ENCODE peak calls at places on chromosomes 13 and 19, in five cellular contexts. One of them, this sample, is unnamed. For H3K27me3, the result is how much of the 10 kb centered on the place peaks cover.

GRCh38 chr13:86681223-86681622 is 882.0 kb upstream of the SLITRK6 start:
- DNase-seq in GM23338: no peak
- DNase-seq in adrenal gland: no peak
- DNase-seq in dorsolateral prefrontal cortex: no peak
- DNase-seq in upper lobe of left lung: no peak
- DNase-seq in this sample: no peak

GRCh38 chr13:35787937-35788336 is 311.4 kb upstream of the MAB21L1 start:
- DNase-seq in GM23338: peak
- DNase-seq in adrenal gland: no peak
- DNase-seq in dorsolateral prefrontal cortex: no peak
- DNase-seq in upper lobe of left lung: no peak
- DNase-seq in this sample: no peak

GRCh38 chr13:85509512-85509911 is 289.7 kb downstream of the SLITRK6 start:
- DNase-seq in GM23338: no peak
- DNase-seq in adrenal gland: no peak
- DNase-seq in dorsolateral prefrontal cortex: no peak
- DNase-seq in upper lobe of left lung: no peak
- DNase-seq in this sample: no peak

GRCh38 chr19:57560049-57560491 is 407 bp upstream of the ZNF550 start:
- DNase-seq in GM23338: no peak
- DNase-seq in adrenal gland: peak
- DNase-seq in dorsolateral prefrontal cortex: no peak
- DNase-seq in upper lobe of left lung: no peak
- DNase-seq in this sample: no peak

GRCh38 chr13:102295316-102296048 is 106.4 kb downstream of the FGF14 start:
- DNase-seq in GM23338: no peak
- DNase-seq in adrenal gland: no peak
- DNase-seq in dorsolateral prefrontal cortex: no peak
- DNase-seq in upper lobe of left lung: no peak
- DNase-seq in this sample: no peak

GRCh38 chr19:39052243-39052746 is 19.9 kb upstream of the FBXO27 start:
- DNase-seq in GM23338: peak
- DNase-seq in adrenal gland: peak
- DNase-seq in dorsolateral prefrontal cortex: peak
- DNase-seq in upper lobe of left lung: peak
- DNase-seq in this sample: peak

GRCh38 chr13:39102981-39103490 is 64.8 kb downstream of the NHLRC3 start:
- DNase-seq in GM23338: no peak
- DNase-seq in adrenal gland: no peak
- DNase-seq in dorsolateral prefrontal cortex: no peak
- DNase-seq in upper lobe of left lung: no peak
- DNase-seq in this sample: no peak

GRCh38 chr19:11931051-11931450 is 6.1 kb downstream of the ZNF700 start:
- DNase-seq in GM23338: no peak
- DNase-seq in adrenal gland: no peak
- DNase-seq in dorsolateral prefrontal cortex: no peak
- DNase-seq in upper lobe of left lung: peak
- DNase-seq in this sample: no peak

GRCh38 chr13:114095486-114095885 is 36.9 kb downstream of the RASA3 start:
- DNase-seq in GM23338: no peak
- DNase-seq in adrenal gland: no peak
- DNase-seq in dorsolateral prefrontal cortex: no peak
- DNase-seq in upper lobe of left lung: peak
- DNase-seq in this sample: no peak

GRCh38 chr19:1026189-1027019 is at the start of gene CNN2:
- DNase-seq in GM23338: peak
- DNase-seq in adrenal gland: peak
- DNase-seq in dorsolateral prefrontal cortex: no peak
- DNase-seq in upper lobe of left lung: peak
- DNase-seq in this sample: peak

GRCh38 chr19:7605490-7606222 is 10.0 kb downstream of the CAMSAP3 start:
- DNase-seq in GM23338: peak
- DNase-seq in adrenal gland: no peak
- DNase-seq in dorsolateral prefrontal cortex: no peak
- DNase-seq in upper lobe of left lung: no peak
- DNase-seq in this sample: no peak

GRCh38 chr19:40416918-40417713 is 3.9 kb upstream of the PRX start:
- DNase-seq in GM23338: no peak
- DNase-seq in adrenal gland: no peak
- DNase-seq in dorsolateral prefrontal cortex: no peak
- DNase-seq in upper lobe of left lung: peak
- DNase-seq in this sample: no peak

GRCh38 chr19:15995536-15995935 is 46.7 kb downstream of the OR10H4 start:
- DNase-seq in GM23338: no peak
- DNase-seq in adrenal gland: no peak
- DNase-seq in dorsolateral prefrontal cortex: no peak
- DNase-seq in upper lobe of left lung: no peak
- DNase-seq in this sample: no peak

GRCh38 chr19:18153555-18154134 is 682 bp downstream of the PIK3R2 start:
- DNase-seq in GM23338: peak
- DNase-seq in adrenal gland: peak
- DNase-seq in dorsolateral prefrontal cortex: no peak
- DNase-seq in upper lobe of left lung: no peak
- DNase-seq in this sample: no peak

GRCh38 chr13:77345150-77345780 is 18.4 kb upstream of the MYCBP2 start:
- DNase-seq in GM23338: no peak
- DNase-seq in adrenal gland: no peak
- DNase-seq in dorsolateral prefrontal cortex: no peak
- DNase-seq in upper lobe of left lung: no peak
- DNase-seq in this sample: no peak

GRCh38 chr13:52850396-52851152 is 2.1 kb upstream of the PCDH8 start:
- DNase-seq in GM23338: peak
- DNase-seq in adrenal gland: peak
- DNase-seq in dorsolateral prefrontal cortex: no peak
- DNase-seq in upper lobe of left lung: peak
- DNase-seq in this sample: no peak

GRCh38 chr13:110580800-110581199 is 19.3 kb upstream of the RAB20 start:
- DNase-seq in GM23338: no peak
- DNase-seq in adrenal gland: no peak
- DNase-seq in dorsolateral prefrontal cortex: no peak
- DNase-seq in upper lobe of left lung: no peak
- DNase-seq in this sample: no peak

GRCh38 chr19:17841810-17842662 is 5.7 kb downstream of the JAK3 start:
- DNase-seq in GM23338: peak
- DNase-seq in adrenal gland: peak
- DNase-seq in dorsolateral prefrontal cortex: peak
- DNase-seq in upper lobe of left lung: peak
- DNase-seq in this sample: peak

GRCh38 chr13:112062619-112063308 is 4.2 kb upstream of the SOX1 start:
- DNase-seq in GM23338: peak
- DNase-seq in adrenal gland: no peak
- DNase-seq in dorsolateral prefrontal cortex: no peak
- DNase-seq in upper lobe of left lung: no peak
- DNase-seq in this sample: no peak

GRCh38 chr19:6092329-6093286 is 17.7 kb downstream of the RFX2 start:
- DNase-seq in GM23338: peak
- DNase-seq in adrenal gland: peak
- DNase-seq in dorsolateral prefrontal cortex: peak
- DNase-seq in upper lobe of left lung: peak
- DNase-seq in this sample: no peak

GRCh38 chr13:24159921-24160324 is 597 bp upstream of the SPATA13 start:
- DNase-seq in GM23338: peak
- DNase-seq in adrenal gland: no peak
- DNase-seq in dorsolateral prefrontal cortex: no peak
- DNase-seq in upper lobe of left lung: no peak
- DNase-seq in this sample: no peak

GRCh38 chr13:80341098-80341701 is at the start of gene SPRY2:
- DNase-seq in GM23338: peak
- DNase-seq in adrenal gland: peak
- DNase-seq in dorsolateral prefrontal cortex: peak
- DNase-seq in upper lobe of left lung: peak
- DNase-seq in this sample: no peak

GRCh38 chr13:110356362-110356761 is 49.3 kb downstream of the COL4A2 start:
- DNase-seq in GM23338: no peak
- DNase-seq in adrenal gland: no peak
- DNase-seq in dorsolateral prefrontal cortex: no peak
- DNase-seq in upper lobe of left lung: no peak
- DNase-seq in this sample: no peak

GRCh38 chr19:40332669-40333068 is 15.5 kb downstream of the C19orf47 start:
- DNase-seq in GM23338: no peak
- DNase-seq in adrenal gland: no peak
- DNase-seq in dorsolateral prefrontal cortex: no peak
- DNase-seq in upper lobe of left lung: no peak
- DNase-seq in this sample: no peak

GRCh38 chr19:28934626-28935025 is 278.3 kb downstream of the UQCRFS1 start:
- DNase-seq in GM23338: no peak
- DNase-seq in adrenal gland: no peak
- DNase-seq in dorsolateral prefrontal cortex: no peak
- DNase-seq in upper lobe of left lung: no peak
- DNase-seq in this sample: no peak

GRCh38 chr19:8302734-8303133 is 5.4 kb downstream of the CD320 start:
- DNase-seq in GM23338: no peak
- DNase-seq in adrenal gland: peak
- DNase-seq in dorsolateral prefrontal cortex: peak
- DNase-seq in upper lobe of left lung: peak
- DNase-seq in this sample: no peak

GRCh38 chr19:40740747-40741146 is 9.5 kb downstream of the ACTMAP start:
- DNase-seq in GM23338: no peak
- DNase-seq in adrenal gland: no peak
- DNase-seq in dorsolateral prefrontal cortex: peak
- DNase-seq in upper lobe of left lung: no peak
- DNase-seq in this sample: no peak

GRCh38 chr19:48896191-48896720 is 2.3 kb downstream of the TULP2 start:
- DNase-seq in GM23338: peak
- DNase-seq in adrenal gland: peak
- DNase-seq in dorsolateral prefrontal cortex: peak
- DNase-seq in upper lobe of left lung: peak
- DNase-seq in this sample: no peak

GRCh38 chr13:41494202-41494601 is 36.9 kb downstream of the RGCC start:
- DNase-seq in GM23338: no peak
- DNase-seq in adrenal gland: no peak
- DNase-seq in dorsolateral prefrontal cortex: no peak
- DNase-seq in upper lobe of left lung: no peak
- DNase-seq in this sample: no peak

GRCh38 chr19:2475018-2475701 is 767 bp upstream of the GADD45B start:
- DNase-seq in GM23338: peak
- DNase-seq in adrenal gland: peak
- DNase-seq in dorsolateral prefrontal cortex: no peak
- DNase-seq in upper lobe of left lung: peak
- DNase-seq in this sample: peak

GRCh38 chr19:42965204-42965603 is 28.2 kb upstream of the PSG7 start:
- DNase-seq in GM23338: no peak
- DNase-seq in adrenal gland: no peak
- DNase-seq in dorsolateral prefrontal cortex: no peak
- DNase-seq in upper lobe of left lung: no peak
- DNase-seq in this sample: no peak

GRCh38 chr19:32676186-32676894 is 692 bp downstream of the RGS9BP start:
- DNase-seq in GM23338: peak
- DNase-seq in adrenal gland: peak
- DNase-seq in dorsolateral prefrontal cortex: no peak
- DNase-seq in upper lobe of left lung: no peak
- DNase-seq in this sample: no peak

GRCh38 chr19:32676895-32677359 is 1.3 kb downstream of the RGS9BP start:
- DNase-seq in GM23338: no peak
- DNase-seq in adrenal gland: no peak
- DNase-seq in dorsolateral prefrontal cortex: no peak
- DNase-seq in upper lobe of left lung: no peak
- DNase-seq in this sample: no peak

GRCh38 chr19:32674959-32675719 is at the start of gene ANKRD27:
- DNase-seq in GM23338: peak
- DNase-seq in adrenal gland: peak
- DNase-seq in dorsolateral prefrontal cortex: peak
- DNase-seq in upper lobe of left lung: peak
- DNase-seq in this sample: peak

GRCh38 chr19:32675720-32676185 is at the start of gene RGS9BP:
- DNase-seq in GM23338: peak
- DNase-seq in adrenal gland: peak
- DNase-seq in dorsolateral prefrontal cortex: peak
- DNase-seq in upper lobe of left lung: peak
- DNase-seq in this sample: peak

GRCh38 chr19:32677657-32678056 is 2.0 kb downstream of the RGS9BP start:
- DNase-seq in GM23338: peak
- DNase-seq in adrenal gland: no peak
- DNase-seq in dorsolateral prefrontal cortex: no peak
- DNase-seq in upper lobe of left lung: no peak
- DNase-seq in this sample: no peak
- TF ChIP-seq CTCF in GM23338: no peak
- TF ChIP-seq CTCF in adrenal gland: no peak
- TF ChIP-seq CTCF in dorsolateral prefrontal cortex: no peak
- TF ChIP-seq CTCF in upper lobe of left lung: no peak
- TF ChIP-seq CTCF in this sample: no peak

DNA sequence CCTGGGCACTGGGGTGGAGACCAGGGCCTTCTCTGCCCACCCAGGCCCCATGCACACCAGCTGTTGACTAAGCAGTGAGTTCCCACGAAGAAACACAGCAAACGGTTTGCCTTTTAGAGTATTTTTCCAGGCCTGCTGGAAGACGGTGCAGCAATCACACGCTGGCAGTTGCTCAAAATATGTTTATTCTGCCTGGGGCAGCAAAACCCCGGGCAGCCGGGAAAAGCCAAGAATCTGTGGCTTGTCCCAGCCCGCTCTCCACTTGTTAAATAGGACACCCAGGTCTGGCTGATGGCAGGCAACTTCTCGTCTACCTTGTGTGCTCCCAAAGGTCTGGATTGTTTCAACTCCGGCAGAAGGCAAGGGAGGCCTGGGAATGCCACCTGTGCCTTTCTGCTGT is 40.8 kb downstream of the GGACT start:
- DNase-seq in GM23338: no peak
- DNase-seq in adrenal gland: no peak
- DNase-seq in dorsolateral prefrontal cortex: no peak
- DNase-seq in upper lobe of left lung: no peak
- DNase-seq in this sample: no peak
- H3K27ac ChIP-seq in GM23338: no peak
- H3K27ac ChIP-seq in adrenal gland: no peak
- H3K27ac ChIP-seq in dorsolateral prefrontal cortex: peak
- H3K27ac ChIP-seq in upper lobe of left lung: peak
- H3K27ac ChIP-seq in this sample: no peak

GRCh38 chr13:32001392-32001768 is 30.2 kb upstream of the FRY start:
- DNase-seq in GM23338: peak
- DNase-seq in adrenal gland: no peak
- DNase-seq in dorsolateral prefrontal cortex: no peak
- DNase-seq in upper lobe of left lung: peak
- DNase-seq in this sample: no peak

GRCh38 chr13:31997641-31998040 is 33.9 kb upstream of the FRY start:
- DNase-seq in GM23338: no peak
- DNase-seq in adrenal gland: no peak
- DNase-seq in dorsolateral prefrontal cortex: no peak
- DNase-seq in upper lobe of left lung: no peak
- DNase-seq in this sample: no peak

GRCh38 chr13:31996611-31997010 is 35.0 kb upstream of the FRY start:
- DNase-seq in GM23338: no peak
- DNase-seq in adrenal gland: no peak
- DNase-seq in dorsolateral prefrontal cortex: no peak
- DNase-seq in upper lobe of left lung: no peak
- DNase-seq in this sample: no peak

GRCh38 chr13:32001769-32002168 is 29.8 kb upstream of the FRY start:
- DNase-seq in GM23338: no peak
- DNase-seq in adrenal gland: no peak
- DNase-seq in dorsolateral prefrontal cortex: no peak
- DNase-seq in upper lobe of left lung: no peak
- DNase-seq in this sample: no peak

GRCh38 chr13:31998131-31998530 is 33.4 kb upstream of the FRY start:
- DNase-seq in GM23338: peak
- DNase-seq in adrenal gland: no peak
- DNase-seq in dorsolateral prefrontal cortex: no peak
- DNase-seq in upper lobe of left lung: no peak
- DNase-seq in this sample: no peak
- H3K27me3 ChIP-seq in GM23338: under half
- H3K27me3 ChIP-seq in adrenal gland: under half
- H3K27me3 ChIP-seq in dorsolateral prefrontal cortex: under half
- H3K27me3 ChIP-seq in upper lobe of left lung: under half
- H3K27me3 ChIP-seq in this sample: under half

GRCh38 chr19:45005787-45006186 is 4.5 kb downstream of the RELB start:
- DNase-seq in GM23338: no peak
- DNase-seq in adrenal gland: no peak
- DNase-seq in dorsolateral prefrontal cortex: no peak
- DNase-seq in upper lobe of left lung: no peak
- DNase-seq in this sample: no peak
- TF ChIP-seq CTCF in GM23338: no peak
- TF ChIP-seq CTCF in adrenal gland: no peak
- TF ChIP-seq CTCF in dorsolateral prefrontal cortex: no peak
- TF ChIP-seq CTCF in upper lobe of left lung: no peak
- TF ChIP-seq CTCF in this sample: no peak

This sample was measured in CD4-positive, alpha-beta T cell.